ENCODE peak calls at places on chromosome 19, in seven cellular contexts. C is PC-9; I is pons; V is stimulated activated CD4-positive, alpha-beta T cell treated with anti-CD3 and anti-CD28 coated beads, Interleukin-2, amount 100 ng/mL, for 24 hours; Y is hypothalamus; M is A549; L is amygdala. W is an unnamed sample.
A peak's percentile ranks its signal among the peaks of the same experiment; 100 is the strongest.

GRCh38 chr19:58058428-58058827 is 654 bp upstream of the ZNF135 start:
- DNase-seq in C (no peak), I (no peak), V (no peak), Y (no peak), M (no peak), L (no peak), W (no peak)

GRCh38 chr19:46186717-46187101 is 38.7 kb downstream of the IGFL2 start:
- DNase-seq in C (no peak), I (no peak), V (no peak), Y (no peak), M (no peak), L (no peak), W (no peak)

GRCh38 chr19:1904385-1905070 is 671 bp upstream of the ADAT3 start:
- DNase-seq in C (peak; percentile 80), I (peak; percentile 85), V (no peak), Y (no peak), M (no peak), L (no peak), W (peak; percentile 77)

GRCh38 chr19:17855333-17856152 is 4.2 kb upstream of the RPL18A start:
- DNase-seq in C (peak; percentile 86), I (peak; percentile 45), V (peak; percentile 97), Y (peak; percentile 76), M (peak; percentile 67), L (peak; percentile 68), W (peak; percentile 86)

GRCh38 chr19:54462713-54463530 is 656 bp downstream of the LENG9 start:
- DNase-seq in C (peak; percentile 72), I (no peak), V (peak; percentile 68), Y (peak; percentile 48), M (peak; percentile 84), L (peak; percentile 31), W (peak; percentile 78)

GRCh38 chr19:7928741-7929701 is 3.1 kb upstream of the CTXN1 start:
- DNase-seq in C (peak; percentile 80), I (no peak), V (peak; percentile 68), Y (no peak), M (peak; percentile 40), L (no peak), W (peak; percentile 51)

GRCh38 chr19:46115396-46116109 is 8.9 kb downstream of the IGFL3 start:
- DNase-seq in C (peak; percentile 57), I (no peak), V (peak; percentile 60), Y (no peak), M (no peak), L (no peak), W (no peak)

GRCh38 chr19:18464646-18465045 is 26.7 kb upstream of the ISYNA1 start:
- DNase-seq in C (no peak), I (peak; percentile 98), V (no peak), Y (peak; percentile 59), M (peak; percentile 59), L (peak; percentile 87), W (no peak)

GRCh38 chr19:49116544-49116943 is 2.4 kb downstream of the LIN7B start:
- DNase-seq in C (no peak), I (no peak), V (no peak), Y (no peak), M (no peak), L (no peak), W (no peak)

GRCh38 chr19:11261431-11261901 is 858 bp downstream of the DOCK6 start:
- DNase-seq in C (no peak), I (no peak), V (no peak), Y (no peak), M (no peak), L (no peak), W (no peak)

GRCh38 chr19:7748756-7749155 is 1.4 kb upstream of the CD209 start:
- DNase-seq in C (peak; percentile 30), I (no peak), V (no peak), Y (no peak), M (peak; percentile 54), L (no peak), W (peak; percentile 36)

GRCh38 chr19:53896682-53897081 is 12.4 kb upstream of the CACNG7 start:
- DNase-seq in C (no peak), I (no peak), V (no peak), Y (no peak), M (no peak), L (no peak), W (no peak)

GRCh38 chr19:12763100-12763499 is 11.5 kb downstream of the BEST2 start:
- DNase-seq in C (no peak), I (no peak), V (no peak), Y (no peak), M (no peak), L (no peak), W (no peak)

GRCh38 chr19:18259848-18260247 is 14.4 kb downstream of the IQCN start:
- DNase-seq in C (no peak), I (no peak), V (no peak), Y (no peak), M (no peak), L (no peak), W (no peak)

GRCh38 chr19:56139847-56140582 is 1.1 kb upstream of the ZNF444 start:
- DNase-seq in C (no peak), I (no peak), V (no peak), Y (no peak), M (no peak), L (no peak), W (no peak)

GRCh38 chr19:37981785-37982475 is 74.9 kb downstream of the SIPA1L3 start:
- DNase-seq in C (peak; percentile 35), I (no peak), V (no peak), Y (no peak), M (no peak), L (no peak), W (no peak)

GRCh38 chr19:39003188-39003587 is 27.6 kb upstream of the FBXO17 start:
- DNase-seq in C (no peak), I (no peak), V (no peak), Y (no peak), M (no peak), L (no peak), W (no peak)

GRCh38 chr19:36051637-36052036 is 2.4 kb downstream of the THAP8 start:
- DNase-seq in C (no peak), I (no peak), V (no peak), Y (no peak), M (no peak), L (no peak), W (no peak)

GRCh38 chr19:18122860-18123795 is 25.6 kb downstream of the MAST3 start:
- DNase-seq in C (no peak), I (no peak), V (no peak), Y (no peak), M (no peak), L (no peak), W (no peak)

GRCh38 chr19:2259331-2259730 is 3.1 kb upstream of the JSRP1 start:
- DNase-seq in C (peak; percentile 32), I (no peak), V (no peak), Y (no peak), M (peak; percentile 63), L (no peak), W (no peak)

GRCh38 chr19:15471639-15472101 is 7.3 kb upstream of the RASAL3 start:
- DNase-seq in C (no peak), I (no peak), V (no peak), Y (no peak), M (no peak), L (no peak), W (no peak)

GRCh38 chr19:45323671-45324081 is 1.0 kb upstream of the CKM start:
- DNase-seq in C (no peak), I (no peak), V (no peak), Y (no peak), M (no peak), L (no peak), W (peak; percentile 30)

GRCh38 chr19:1167687-1168561 is 6.1 kb downstream of the SBNO2 start:
- DNase-seq in C (peak; percentile 82), I (no peak), V (no peak), Y (no peak), M (no peak), L (no peak), W (no peak)

GRCh38 chr19:19821366-19822147 is at the start of gene ZNF506:
- DNase-seq in C (peak; percentile 94), I (peak; percentile 97), V (peak; percentile 97), Y (peak; percentile 96), M (peak; percentile 71), L (peak; percentile 96), W (peak; percentile 92)

GRCh38 chr19:42250666-42251531 is 4.0 kb downstream of the ERF start:
- DNase-seq in C (no peak), I (peak; percentile 66), V (no peak), Y (peak; percentile 47), M (no peak), L (peak; percentile 39), W (no peak)

GRCh38 chr19:40960780-40961179 is 30.3 kb upstream of the CYP2B6 start:
- DNase-seq in C (peak; percentile 19), I (no peak), V (no peak), Y (no peak), M (no peak), L (no peak), W (no peak)

GRCh38 chr19:1251233-1251502 is 2.8 kb downstream of the MIDN start:
- DNase-seq in C (no peak), I (no peak), V (no peak), Y (peak; percentile 60), M (peak; percentile 86), L (no peak), W (no peak)

GRCh38 chr19:58558623-58559274 is 338 bp upstream of the UBE2M start:
- DNase-seq in C (no peak), I (peak; percentile 97), V (peak; percentile 100), Y (no peak), M (peak; percentile 100), L (no peak), W (peak; percentile 100)

GRCh38 chr19:48799358-48800300 is 11.2 kb downstream of the BCAT2 start:
- DNase-seq in C (no peak), I (no peak), V (no peak), Y (no peak), M (no peak), L (no peak), W (no peak)

GRCh38 chr19:5983367-5983955 is 5.5 kb upstream of the RANBP3 start:
- DNase-seq in C (no peak), I (no peak), V (no peak), Y (no peak), M (no peak), L (no peak), W (no peak)

GRCh38 chr19:1455002-1455335 is 5.0 kb downstream of the APC2 start:
- DNase-seq in C (peak; percentile 52), I (no peak), V (no peak), Y (no peak), M (no peak), L (no peak), W (no peak)

GRCh38 chr19:10419200-10419645 is 1.1 kb upstream of the PDE4A start:
- DNase-seq in C (no peak), I (no peak), V (no peak), Y (no peak), M (peak; percentile 50), L (no peak), W (no peak)

GRCh38 chr19:14632286-14632685 is 42.4 kb downstream of the ADGRE3 start:
- DNase-seq in C (no peak), I (peak; percentile 19), V (no peak), Y (no peak), M (peak; percentile 45), L (no peak), W (peak; percentile 8)

GRCh38 chr19:5339950-5340636 is 519 bp downstream of the PTPRS start:
- DNase-seq in C (peak; percentile 27), I (no peak), V (no peak), Y (no peak), M (no peak), L (no peak), W (peak; percentile 50)

GRCh38 chr19:44718441-44719261 is 19.7 kb downstream of the CEACAM16 start:
- DNase-seq in C (peak; percentile 75), I (peak; percentile 55), V (no peak), Y (peak; percentile 38), M (peak; percentile 95), L (peak; percentile 4), W (peak; percentile 41)

GRCh38 chr19:5037936-5038335 is 69.0 kb downstream of the KDM4B start:
- DNase-seq in C (no peak), I (no peak), V (no peak), Y (no peak), M (no peak), L (no peak), W (no peak)

GRCh38 chr19:52689804-52690394 is 44.9 kb downstream of the ZNF611 start:
- DNase-seq in C (peak; percentile 34), I (no peak), V (peak; percentile 49), Y (peak; percentile 30), M (no peak), L (peak; percentile 40), W (peak; percentile 3)

GRCh38 chr19:33125929-33126388 is 6.0 kb upstream of the WDR88 start:
- DNase-seq in C (peak; percentile 48), I (peak; percentile 38), V (peak; percentile 56), Y (peak; percentile 24), M (peak; percentile 85), L (peak; percentile 41), W (peak; percentile 64)